ENCODE peak calls at places on chromosomes 13 and 19, in seven cellular contexts. One of them, this sample, is unnamed.

GRCh38 chr19:10898633-10899032 is 27.3 kb downstream of the CARM1 start:
- DNase-seq in uterus: no peak
- DNase-seq in MM.1S: no peak
- DNase-seq in hepatic stellate cell: no peak
- DNase-seq in Caco-2: no peak
- DNase-seq in NCI-H2081: no peak
- DNase-seq in RWPE1: peak
- DNase-seq in this sample: no peak

GRCh38 chr13:98826156-98826555 is 73.7 kb upstream of the SLC15A1 start:
- DNase-seq in uterus: no peak
- DNase-seq in MM.1S: peak
- DNase-seq in hepatic stellate cell: no peak
- DNase-seq in Caco-2: no peak
- DNase-seq in NCI-H2081: no peak
- DNase-seq in RWPE1: no peak
- DNase-seq in this sample: no peak

GRCh38 chr19:4456843-4457653 is 546 bp downstream of the UBXN6 start:
- DNase-seq in uterus: peak
- DNase-seq in MM.1S: no peak
- DNase-seq in hepatic stellate cell: peak
- DNase-seq in Caco-2: peak
- DNase-seq in NCI-H2081: no peak
- DNase-seq in RWPE1: peak
- DNase-seq in this sample: peak

GRCh38 chr19:21483589-21484170 is 21.7 kb upstream of the ZNF429 start:
- DNase-seq in uterus: peak
- DNase-seq in MM.1S: no peak
- DNase-seq in hepatic stellate cell: no peak
- DNase-seq in Caco-2: peak
- DNase-seq in NCI-H2081: no peak
- DNase-seq in RWPE1: no peak
- DNase-seq in this sample: peak

GRCh38 chr13:44693156-44693826 is 117.2 kb upstream of the TSC22D1 start:
- DNase-seq in uterus: no peak
- DNase-seq in MM.1S: no peak
- DNase-seq in hepatic stellate cell: no peak
- DNase-seq in Caco-2: no peak
- DNase-seq in NCI-H2081: no peak
- DNase-seq in RWPE1: no peak
- DNase-seq in this sample: no peak

GRCh38 chr13:41613984-41614581 is 156.7 kb downstream of the RGCC start:
- DNase-seq in uterus: peak
- DNase-seq in MM.1S: no peak
- DNase-seq in hepatic stellate cell: peak
- DNase-seq in Caco-2: peak
- DNase-seq in NCI-H2081: no peak
- DNase-seq in RWPE1: no peak
- DNase-seq in this sample: no peak

GRCh38 chr13:34803756-34804155 is 138.3 kb upstream of the NBEA start:
- DNase-seq in uterus: no peak
- DNase-seq in MM.1S: no peak
- DNase-seq in hepatic stellate cell: no peak
- DNase-seq in Caco-2: no peak
- DNase-seq in NCI-H2081: no peak
- DNase-seq in RWPE1: no peak
- DNase-seq in this sample: no peak

GRCh38 chr19:572891-573825 is 762 bp downstream of the BSG start:
- DNase-seq in uterus: peak
- DNase-seq in MM.1S: peak
- DNase-seq in hepatic stellate cell: peak
- DNase-seq in Caco-2: peak
- DNase-seq in NCI-H2081: peak
- DNase-seq in RWPE1: peak
- DNase-seq in this sample: peak

GRCh38 chr13:20721058-20721453 is 17.6 kb downstream of the IL17D start:
- DNase-seq in uterus: no peak
- DNase-seq in MM.1S: no peak
- DNase-seq in hepatic stellate cell: no peak
- DNase-seq in Caco-2: no peak
- DNase-seq in NCI-H2081: no peak
- DNase-seq in RWPE1: no peak
- DNase-seq in this sample: no peak

GRCh38 chr19:31112158-31112557 is 237.1 kb downstream of the TSHZ3 start:
- DNase-seq in uterus: no peak
- DNase-seq in MM.1S: no peak
- DNase-seq in hepatic stellate cell: no peak
- DNase-seq in Caco-2: no peak
- DNase-seq in NCI-H2081: no peak
- DNase-seq in RWPE1: no peak
- DNase-seq in this sample: no peak

GRCh38 chr13:40388617-40389016 is 277.8 kb downstream of the FOXO1 start:
- DNase-seq in uterus: no peak
- DNase-seq in MM.1S: peak
- DNase-seq in hepatic stellate cell: peak
- DNase-seq in Caco-2: no peak
- DNase-seq in NCI-H2081: no peak
- DNase-seq in RWPE1: no peak
- DNase-seq in this sample: peak

GRCh38 chr19:1956868-1957492 is 16.0 kb downstream of the CSNK1G2 start:
- DNase-seq in uterus: no peak
- DNase-seq in MM.1S: no peak
- DNase-seq in hepatic stellate cell: no peak
- DNase-seq in Caco-2: no peak
- DNase-seq in NCI-H2081: no peak
- DNase-seq in RWPE1: no peak
- DNase-seq in this sample: no peak

GRCh38 chr19:18063463-18063862 is 23.3 kb downstream of the IL12RB1 start:
- DNase-seq in uterus: no peak
- DNase-seq in MM.1S: no peak
- DNase-seq in hepatic stellate cell: no peak
- DNase-seq in Caco-2: peak
- DNase-seq in NCI-H2081: no peak
- DNase-seq in RWPE1: no peak
- DNase-seq in this sample: no peak

GRCh38 chr19:17441241-17442135 is 7.0 kb downstream of the TMEM221 start:
- DNase-seq in uterus: no peak
- DNase-seq in MM.1S: no peak
- DNase-seq in hepatic stellate cell: no peak
- DNase-seq in Caco-2: peak
- DNase-seq in NCI-H2081: no peak
- DNase-seq in RWPE1: peak
- DNase-seq in this sample: peak

GRCh38 chr13:42654760-42655159 is 80.8 kb downstream of the TNFSF11 start:
- DNase-seq in uterus: no peak
- DNase-seq in MM.1S: no peak
- DNase-seq in hepatic stellate cell: no peak
- DNase-seq in Caco-2: no peak
- DNase-seq in NCI-H2081: no peak
- DNase-seq in RWPE1: no peak
- DNase-seq in this sample: no peak

GRCh38 chr19:271856-272255 is 19.3 kb downstream of the PLPP2 start:
- DNase-seq in uterus: no peak
- DNase-seq in MM.1S: peak
- DNase-seq in hepatic stellate cell: no peak
- DNase-seq in Caco-2: no peak
- DNase-seq in NCI-H2081: no peak
- DNase-seq in RWPE1: no peak
- DNase-seq in this sample: no peak

This sample was measured in DND-41.